ENCODE peak calls at places on chromosomes 16 and 17, in seven cellular contexts. N is omental fat pad, V is HL-60, S is brain microvascular endothelial cell, R is cardiac fibroblast, Z is B cell, U is WTC11. X is an unnamed sample.

GRCh38 chr17:27905524-27906237 is 12.5 kb upstream of the LYRM9 start:
- DNase-seq in N (no peak), U (no peak), S (no peak), R (no peak), V (no peak), Z (no peak), X (no peak)

GRCh38 chr16:75248142-75248535 is 3.3 kb downstream of the BCAR1 start:
- DNase-seq in V (no peak), Z (no peak), N (no peak), S (no peak), U (no peak), R (no peak), X (no peak)

GRCh38 chr17:28612936-28613872 is 781 bp downstream of the RSKR start:
- DNase-seq in V (no peak), N (no peak), Z (peak), U (peak), S (peak), R (peak), X (peak)

GRCh38 chr16:84406006-84406963 is 37.9 kb downstream of the ATP2C2 start:
- DNase-seq in R (no peak), V (no peak), S (no peak), Z (no peak), U (no peak), N (no peak), X (no peak)

GRCh38 chr16:373848-374615 is 3.7 kb upstream of the MRPL28 start:
- DNase-seq in S (no peak), U (no peak), Z (no peak), N (no peak), R (no peak), V (no peak), X (no peak)

GRCh38 chr17:76139261-76139752 is 1.7 kb downstream of the FOXJ1 start:
- DNase-seq in U (no peak), R (no peak), N (no peak), S (no peak), V (no peak), Z (no peak), X (no peak)

GRCh38 chr17:3557768-3558583 is at the start of gene TRPV3:
- DNase-seq in U (no peak), V (no peak), Z (peak), S (no peak), N (no peak), R (peak), X (peak)

GRCh38 chr16:85752511-85753420 is 1.9 kb upstream of the C16orf74 start:
- DNase-seq in S (peak), N (no peak), V (no peak), U (peak), R (peak), Z (peak), X (no peak)

GRCh38 chr17:82396601-82397435 is 21.3 kb upstream of the HEXD start:
- DNase-seq in V (no peak), N (no peak), Z (no peak), S (peak), R (peak), U (no peak), X (no peak)

DNA sequence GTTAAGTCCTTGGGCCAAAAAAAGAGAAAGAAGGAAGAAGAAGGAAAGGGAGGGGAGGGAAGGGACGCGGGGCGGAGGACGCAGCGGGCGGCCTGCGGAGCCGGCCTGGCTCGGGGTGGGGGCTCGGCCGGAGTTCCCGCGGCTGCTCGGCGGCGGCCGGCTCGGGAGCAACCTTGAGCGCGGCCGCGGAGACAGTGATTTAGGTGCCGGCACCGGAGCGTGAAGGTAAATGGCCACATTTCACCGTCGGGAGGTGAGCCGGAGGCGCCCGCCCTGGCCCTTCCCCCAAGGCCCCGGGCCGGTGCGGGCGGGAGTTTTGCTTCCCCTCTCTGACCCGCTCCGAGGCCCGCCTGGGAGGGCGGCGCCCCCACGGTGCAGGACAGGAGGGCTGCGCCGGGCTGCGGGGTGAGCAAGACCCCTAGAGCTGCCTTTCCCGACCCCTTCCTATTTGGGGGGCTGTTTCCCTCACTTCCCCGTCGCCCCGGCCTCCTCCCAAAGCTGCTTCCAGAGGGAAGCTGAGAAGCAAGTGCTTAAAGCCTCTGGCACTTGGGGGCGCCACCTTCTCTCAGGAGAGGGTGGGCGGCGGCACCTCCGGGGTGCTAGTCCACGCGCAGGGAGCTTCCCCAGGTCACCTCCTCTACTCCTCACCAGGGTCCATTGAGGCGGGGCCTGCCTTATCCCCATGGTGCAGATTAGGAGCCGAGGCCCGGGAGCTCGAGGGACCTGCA is 56.5 kb downstream of the MRM1 start:
- DNase-seq in R (peak), U (peak), S (no peak), V (no peak), Z (peak), N (no peak), X (peak)
- TF ChIP-seq CTCF in R (peak), U (no peak), S (peak), V (no peak), Z (no peak), N (no peak), X (peak)

GRCh38 chr16:50549561-50549915 is 1.3 kb downstream of the NKD1 start:
- DNase-seq in S (no peak), V (no peak), Z (peak), R (no peak), N (no peak), U (no peak), X (no peak)

GRCh38 chr16:50548659-50549560 is 714 bp downstream of the NKD1 start:
- DNase-seq in V (peak), Z (peak), U (peak), S (no peak), R (peak), N (no peak), X (no peak)

GRCh38 chr16:50547944-50548658 is at the start of gene NKD1:
- DNase-seq in U (peak), N (peak), S (peak), R (peak), V (peak), Z (peak), X (peak)

GRCh38 chr16:50546125-50546524 is 2.1 kb upstream of the NKD1 start:
- DNase-seq in N (no peak), U (no peak), Z (no peak), R (no peak), S (no peak), V (no peak), X (no peak)

GRCh38 chr16:50547340-50547865 is 793 bp upstream of the NKD1 start:
- DNase-seq in R (peak), Z (peak), V (peak), U (peak), N (no peak), S (no peak), X (peak)
- TF ChIP-seq CTCF in R (no peak), Z (peak), V (peak), U (no peak), N (no peak), S (peak), X (peak)

GRCh38 chr17:40402668-40403067 is 15.0 kb downstream of the TOP2A start:
- DNase-seq in R (no peak), Z (no peak), U (no peak), N (no peak), S (no peak), V (no peak), X (no peak)
- TF ChIP-seq CTCF in R (no peak), Z (peak), U (no peak), N (no peak), S (no peak), V (no peak), X (no peak)

GRCh38 chr16:90019543-90020259 is 445 bp upstream of the DBNDD1 start:
- DNase-seq in N (no peak), V (no peak), U (peak), R (peak), Z (peak), S (peak), X (peak)
- TF ChIP-seq CTCF in N (no peak), V (no peak), U (no peak), R (no peak), Z (no peak), S (no peak), X (peak)

X was measured in GM10248.